ENCODE peak calls at places on chromosome 6, in six cellular contexts. One of them, this sample, is unnamed.

GRCh38 chr6:128438311-128438916 is 82.0 kb downstream of the PTPRK start:
- DNase-seq in HFF-Myc: no peak
- DNase-seq in HCT116: no peak
- DNase-seq in body of pancreas: peak
- DNase-seq in lung: no peak
- DNase-seq in lower lobe of right lung: no peak
- DNase-seq in this sample: no peak

GRCh38 chr6:121959501-121959900 is 440.0 kb upstream of the HSF2 start:
- DNase-seq in HFF-Myc: no peak
- DNase-seq in HCT116: no peak
- DNase-seq in lung: no peak
- DNase-seq in body of pancreas: no peak
- DNase-seq in lower lobe of right lung: no peak
- DNase-seq in this sample: no peak

GRCh38 chr6:64084201-64084663 is 448.6 kb downstream of the PHF3 start:
- DNase-seq in lower lobe of right lung: no peak
- DNase-seq in lung: no peak
- DNase-seq in body of pancreas: no peak
- DNase-seq in HFF-Myc: no peak
- DNase-seq in HCT116: no peak
- DNase-seq in this sample: no peak

GRCh38 chr6:20688710-20689500 is 154.6 kb downstream of the CDKAL1 start:
- DNase-seq in lower lobe of right lung: no peak
- DNase-seq in lung: no peak
- DNase-seq in body of pancreas: no peak
- DNase-seq in HCT116: no peak
- DNase-seq in HFF-Myc: no peak
- DNase-seq in this sample: no peak

GRCh38 chr6:87066449-87067288 is 28.2 kb downstream of the CGA start:
- DNase-seq in HCT116: peak
- DNase-seq in lower lobe of right lung: no peak
- DNase-seq in lung: no peak
- DNase-seq in HFF-Myc: peak
- DNase-seq in body of pancreas: peak
- DNase-seq in this sample: peak

GRCh38 chr6:141443668-141444067 is 689.1 kb upstream of the GJE1 start:
- DNase-seq in HCT116: no peak
- DNase-seq in lower lobe of right lung: no peak
- DNase-seq in lung: no peak
- DNase-seq in body of pancreas: no peak
- DNase-seq in HFF-Myc: no peak
- DNase-seq in this sample: no peak

GRCh38 chr6:55433446-55434130 is 106.3 kb downstream of the GFRAL start:
- DNase-seq in HCT116: no peak
- DNase-seq in lung: no peak
- DNase-seq in HFF-Myc: no peak
- DNase-seq in body of pancreas: no peak
- DNase-seq in lower lobe of right lung: no peak
- DNase-seq in this sample: no peak

GRCh38 chr6:170080828-170081368 is 210.0 kb downstream of the DLL1 start:
- DNase-seq in body of pancreas: peak
- DNase-seq in lung: no peak
- DNase-seq in HFF-Myc: no peak
- DNase-seq in HCT116: no peak
- DNase-seq in lower lobe of right lung: peak
- DNase-seq in this sample: no peak

GRCh38 chr6:69422474-69422873 is 374.3 kb downstream of the LMBRD1 start:
- DNase-seq in body of pancreas: no peak
- DNase-seq in lower lobe of right lung: no peak
- DNase-seq in lung: no peak
- DNase-seq in HCT116: no peak
- DNase-seq in HFF-Myc: no peak
- DNase-seq in this sample: no peak

GRCh38 chr6:110689275-110689935 is 125.9 kb downstream of the CDK19 start:
- DNase-seq in body of pancreas: no peak
- DNase-seq in HCT116: no peak
- DNase-seq in lung: no peak
- DNase-seq in HFF-Myc: no peak
- DNase-seq in lower lobe of right lung: no peak
- DNase-seq in this sample: peak

GRCh38 chr6:149934249-149935156 is 7.3 kb upstream of the ULBP2 start:
- DNase-seq in HCT116: peak
- DNase-seq in lower lobe of right lung: no peak
- DNase-seq in HFF-Myc: peak
- DNase-seq in body of pancreas: peak
- DNase-seq in lung: peak
- DNase-seq in this sample: peak

GRCh38 chr6:117592983-117593759 is 9.1 kb downstream of the GOPC start:
- DNase-seq in lower lobe of right lung: no peak
- DNase-seq in lung: no peak
- DNase-seq in HCT116: no peak
- DNase-seq in body of pancreas: no peak
- DNase-seq in HFF-Myc: no peak
- DNase-seq in this sample: no peak

GRCh38 chr6:84554069-84554468 is 210.3 kb downstream of the TBX18 start:
- DNase-seq in HFF-Myc: no peak
- DNase-seq in HCT116: no peak
- DNase-seq in lung: no peak
- DNase-seq in lower lobe of right lung: no peak
- DNase-seq in body of pancreas: no peak
- DNase-seq in this sample: no peak

GRCh38 chr6:138240476-138241245 is 22.4 kb upstream of the PBOV1 start:
- DNase-seq in lower lobe of right lung: no peak
- DNase-seq in HCT116: no peak
- DNase-seq in HFF-Myc: no peak
- DNase-seq in lung: no peak
- DNase-seq in body of pancreas: no peak
- DNase-seq in this sample: no peak

GRCh38 chr6:85419046-85419759 is 30.7 kb upstream of the NT5E start:
- DNase-seq in HFF-Myc: no peak
- DNase-seq in lung: no peak
- DNase-seq in HCT116: no peak
- DNase-seq in body of pancreas: no peak
- DNase-seq in lower lobe of right lung: no peak
- DNase-seq in this sample: no peak

GRCh38 chr6:45920819-45921511 is 94.7 kb downstream of the CLIC5 start:
- DNase-seq in HCT116: no peak
- DNase-seq in lower lobe of right lung: no peak
- DNase-seq in HFF-Myc: no peak
- DNase-seq in lung: no peak
- DNase-seq in body of pancreas: no peak
- DNase-seq in this sample: no peak

GRCh38 chr6:98039876-98040605 is 757.0 kb upstream of the MMS22L start:
- DNase-seq in lower lobe of right lung: no peak
- DNase-seq in body of pancreas: no peak
- DNase-seq in lung: no peak
- DNase-seq in HCT116: no peak
- DNase-seq in HFF-Myc: no peak
- DNase-seq in this sample: no peak

GRCh38 chr6:110628330-110628729 is 151.9 kb upstream of the SLC22A16 start:
- DNase-seq in lower lobe of right lung: no peak
- DNase-seq in body of pancreas: no peak
- DNase-seq in HFF-Myc: peak
- DNase-seq in HCT116: no peak
- DNase-seq in lung: no peak
- DNase-seq in this sample: no peak

GRCh38 chr6:42279966-42280629 is 62.4 kb upstream of the MRPS10 start:
- DNase-seq in HFF-Myc: no peak
- DNase-seq in lower lobe of right lung: no peak
- DNase-seq in lung: no peak
- DNase-seq in body of pancreas: no peak
- DNase-seq in HCT116: no peak
- DNase-seq in this sample: no peak

GRCh38 chr6:52416629-52417151 is 3.5 kb upstream of the EFHC1 start:
- DNase-seq in HFF-Myc: peak
- DNase-seq in body of pancreas: peak
- DNase-seq in HCT116: peak
- DNase-seq in lung: peak
- DNase-seq in lower lobe of right lung: no peak
- DNase-seq in this sample: peak

GRCh38 chr6:112232845-112233256 is 21.5 kb downstream of the LAMA4 start:
- DNase-seq in HFF-Myc: peak
- DNase-seq in body of pancreas: no peak
- DNase-seq in HCT116: no peak
- DNase-seq in lower lobe of right lung: no peak
- DNase-seq in lung: no peak
- DNase-seq in this sample: no peak

DNA sequence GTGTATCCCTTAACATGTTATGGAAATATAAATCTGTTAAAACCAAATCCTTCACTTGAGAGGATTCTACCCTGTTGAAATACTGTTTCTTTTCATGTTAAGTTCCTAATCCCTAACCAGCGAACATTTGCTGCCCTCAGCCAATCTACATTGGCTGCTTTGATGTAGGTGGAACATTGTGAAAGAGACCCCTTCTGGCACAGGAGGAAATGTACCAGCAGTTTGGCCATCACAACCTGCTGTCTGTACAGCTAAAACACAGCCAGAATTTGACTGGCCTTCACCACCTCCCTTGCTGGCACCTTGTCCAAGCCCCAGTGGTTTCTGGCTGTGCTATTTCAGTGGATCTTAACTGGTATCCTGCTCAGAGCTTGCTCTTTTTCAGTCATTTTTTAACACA is 202.0 kb upstream of the EPHA7 start:
- DNase-seq in lung: no peak
- DNase-seq in lower lobe of right lung: no peak
- DNase-seq in HCT116: no peak
- DNase-seq in body of pancreas: no peak
- DNase-seq in HFF-Myc: no peak
- DNase-seq in this sample: no peak
- TF ChIP-seq CTCF in lung: no peak
- TF ChIP-seq CTCF in lower lobe of right lung: no peak
- TF ChIP-seq CTCF in HCT116: no peak
- TF ChIP-seq CTCF in body of pancreas: no peak
- TF ChIP-seq CTCF in HFF-Myc: no peak
- TF ChIP-seq CTCF in this sample: no peak

GRCh38 chr6:31615748-31616147 is 714 bp downstream of the AIF1 start:
- DNase-seq in HCT116: no peak
- DNase-seq in lung: no peak
- DNase-seq in lower lobe of right lung: no peak
- DNase-seq in HFF-Myc: no peak
- DNase-seq in body of pancreas: no peak
- DNase-seq in this sample: no peak
- H3K4me3 ChIP-seq in HCT116: no peak
- H3K4me3 ChIP-seq in lung: no peak
- H3K4me3 ChIP-seq in lower lobe of right lung: peak
- H3K4me3 ChIP-seq in HFF-Myc: no peak
- H3K4me3 ChIP-seq in body of pancreas: no peak
- H3K4me3 ChIP-seq in this sample: no peak

GRCh38 chr6:155177369-155177961 is 86.3 kb upstream of the CLDN20 start:
- DNase-seq in HFF-Myc: no peak
- DNase-seq in lung: no peak
- DNase-seq in lower lobe of right lung: no peak
- DNase-seq in body of pancreas: peak
- DNase-seq in HCT116: peak
- DNase-seq in this sample: no peak
- TF ChIP-seq CTCF in HFF-Myc: peak
- TF ChIP-seq CTCF in lung: peak
- TF ChIP-seq CTCF in lower lobe of right lung: peak
- TF ChIP-seq CTCF in body of pancreas: peak
- TF ChIP-seq CTCF in HCT116: peak
- TF ChIP-seq CTCF in this sample: peak

DNA sequence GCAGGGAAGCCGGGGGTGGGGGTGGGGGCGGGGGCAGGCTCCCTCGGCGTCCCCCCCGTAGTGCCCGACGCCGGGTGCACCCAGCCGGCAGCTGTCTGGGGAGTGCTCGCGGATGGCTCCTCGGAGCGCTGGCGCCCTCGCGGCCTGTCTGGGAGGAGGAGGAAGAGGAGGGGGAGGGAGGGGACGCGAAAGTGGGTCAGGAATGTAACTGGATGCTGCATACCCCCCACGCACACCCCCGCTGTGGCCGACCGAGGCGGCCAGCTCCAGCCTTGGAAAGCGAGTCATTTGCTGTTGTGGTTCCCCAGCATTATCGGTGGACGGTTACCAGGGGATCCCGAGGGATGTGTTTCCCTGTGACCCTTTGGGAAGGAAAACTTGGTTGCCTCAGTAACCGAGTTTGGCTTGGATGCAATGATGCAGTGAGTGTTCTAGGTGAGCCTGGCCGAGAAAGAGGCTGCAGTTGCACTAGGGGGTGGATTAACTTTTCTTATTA is 55.3 kb upstream of the RREB1 start:
- DNase-seq in HFF-Myc: no peak
- DNase-seq in HCT116: no peak
- DNase-seq in lung: peak
- DNase-seq in lower lobe of right lung: peak
- DNase-seq in body of pancreas: peak
- DNase-seq in this sample: no peak
- H3K4me3 ChIP-seq in HFF-Myc: peak
- H3K4me3 ChIP-seq in HCT116: no peak
- H3K4me3 ChIP-seq in lung: peak
- H3K4me3 ChIP-seq in lower lobe of right lung: peak
- H3K4me3 ChIP-seq in body of pancreas: peak
- H3K4me3 ChIP-seq in this sample: no peak

DNA sequence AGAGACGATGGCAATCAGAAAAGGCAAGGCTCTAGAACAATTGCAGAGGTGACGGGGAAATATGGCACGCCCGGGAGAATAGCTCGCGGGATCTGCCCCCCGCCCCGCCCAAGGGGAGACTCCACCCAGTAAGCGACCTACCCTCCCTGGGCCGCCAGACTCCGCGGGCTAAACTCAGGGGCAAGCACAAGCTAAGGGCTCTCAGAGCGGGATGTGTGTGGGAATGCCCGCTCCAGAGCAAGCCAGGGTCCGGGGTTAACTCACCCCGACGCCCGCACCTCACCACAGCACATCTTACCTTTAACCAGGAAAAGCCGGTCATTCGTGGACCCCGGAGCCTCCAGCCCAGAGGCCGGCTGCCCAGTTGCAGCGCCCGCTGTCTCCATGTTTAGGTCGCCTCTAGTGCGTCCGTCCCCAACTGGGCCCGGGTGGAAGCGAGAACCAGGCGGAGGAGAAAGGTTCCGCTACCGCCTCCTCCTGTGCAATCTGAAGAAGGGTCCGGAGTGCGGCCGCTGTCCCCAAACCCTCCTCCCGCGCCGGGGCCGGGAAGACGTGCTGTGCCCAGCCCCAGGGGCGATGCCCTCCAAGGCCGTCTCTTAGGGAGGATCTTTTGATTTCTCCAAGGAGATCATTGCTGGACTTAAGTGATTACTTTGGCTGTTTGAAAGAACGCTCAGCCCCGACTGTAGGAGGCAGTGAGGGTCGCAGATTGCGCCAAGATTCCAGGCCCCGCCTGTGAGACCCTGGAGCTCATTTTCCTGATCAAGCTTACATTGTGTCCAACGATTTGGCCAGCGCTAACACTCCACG is at the start of gene TMEM242:
- DNase-seq in HFF-Myc: peak
- DNase-seq in body of pancreas: peak
- DNase-seq in lower lobe of right lung: peak
- DNase-seq in lung: peak
- DNase-seq in HCT116: peak
- DNase-seq in this sample: peak
- TF ChIP-seq CTCF in HFF-Myc: peak
- TF ChIP-seq CTCF in body of pancreas: no peak
- TF ChIP-seq CTCF in lower lobe of right lung: peak
- TF ChIP-seq CTCF in lung: no peak
- TF ChIP-seq CTCF in HCT116: no peak
- TF ChIP-seq CTCF in this sample: no peak

This sample was measured in LNCaP clone FGC.